ENCODE peak calls at places on chromosomes 2 and 18, in nine cellular contexts. One of them, this sample, is unnamed.

GRCh38 chr2:174336403-174337336 is 1.9 kb downstream of the SP9 start:
- DNase-seq in lower leg skin: peak
- DNase-seq in GM10248: no peak
- DNase-seq in ACHN: peak
- DNase-seq in activated CD4-positive, alpha-beta T cell treated with anti-CD3 and anti-CD28 coated beads for 48 hours: peak
- DNase-seq in sigmoid colon: no peak
- DNase-seq in brain pericyte: no peak
- DNase-seq in foreskin fibroblast: no peak
- DNase-seq in GM13976: peak
- DNase-seq in this sample: no peak

GRCh38 chr2:7888876-7889275 is 793.0 kb upstream of the ID2 start:
- DNase-seq in lower leg skin: no peak
- DNase-seq in GM13976: no peak
- DNase-seq in foreskin fibroblast: no peak
- DNase-seq in brain pericyte: no peak
- DNase-seq in sigmoid colon: no peak
- DNase-seq in GM10248: no peak
- DNase-seq in activated CD4-positive, alpha-beta T cell treated with anti-CD3 and anti-CD28 coated beads for 48 hours: no peak
- DNase-seq in ACHN: no peak
- DNase-seq in this sample: no peak

GRCh38 chr18:8176554-8176953 is 432.7 kb upstream of the RAB12 start:
- DNase-seq in ACHN: no peak
- DNase-seq in lower leg skin: no peak
- DNase-seq in GM10248: no peak
- DNase-seq in brain pericyte: no peak
- DNase-seq in activated CD4-positive, alpha-beta T cell treated with anti-CD3 and anti-CD28 coated beads for 48 hours: no peak
- DNase-seq in sigmoid colon: no peak
- DNase-seq in GM13976: no peak
- DNase-seq in foreskin fibroblast: peak
- DNase-seq in this sample: no peak

GRCh38 chr2:221323513-221323912 is 248.6 kb downstream of the EPHA4 start:
- DNase-seq in foreskin fibroblast: no peak
- DNase-seq in lower leg skin: no peak
- DNase-seq in GM10248: no peak
- DNase-seq in sigmoid colon: no peak
- DNase-seq in activated CD4-positive, alpha-beta T cell treated with anti-CD3 and anti-CD28 coated beads for 48 hours: no peak
- DNase-seq in brain pericyte: no peak
- DNase-seq in ACHN: no peak
- DNase-seq in GM13976: no peak
- DNase-seq in this sample: no peak

GRCh38 chr18:35592298-35592697 is 10.8 kb downstream of the GALNT1 start:
- DNase-seq in GM10248: peak
- DNase-seq in activated CD4-positive, alpha-beta T cell treated with anti-CD3 and anti-CD28 coated beads for 48 hours: no peak
- DNase-seq in ACHN: no peak
- DNase-seq in lower leg skin: no peak
- DNase-seq in sigmoid colon: no peak
- DNase-seq in brain pericyte: no peak
- DNase-seq in GM13976: peak
- DNase-seq in foreskin fibroblast: no peak
- DNase-seq in this sample: no peak

GRCh38 chr2:6231166-6231565 is 539.0 kb downstream of the SOX11 start:
- DNase-seq in ACHN: no peak
- DNase-seq in activated CD4-positive, alpha-beta T cell treated with anti-CD3 and anti-CD28 coated beads for 48 hours: no peak
- DNase-seq in GM10248: no peak
- DNase-seq in GM13976: no peak
- DNase-seq in foreskin fibroblast: no peak
- DNase-seq in lower leg skin: no peak
- DNase-seq in brain pericyte: peak
- DNase-seq in sigmoid colon: no peak
- DNase-seq in this sample: no peak

GRCh38 chr2:149056541-149056940 is 18.0 kb downstream of the LYPD6B start:
- DNase-seq in ACHN: no peak
- DNase-seq in activated CD4-positive, alpha-beta T cell treated with anti-CD3 and anti-CD28 coated beads for 48 hours: no peak
- DNase-seq in lower leg skin: no peak
- DNase-seq in foreskin fibroblast: no peak
- DNase-seq in sigmoid colon: no peak
- DNase-seq in GM13976: no peak
- DNase-seq in brain pericyte: no peak
- DNase-seq in GM10248: no peak
- DNase-seq in this sample: no peak

GRCh38 chr18:7735194-7735593 is 168.1 kb downstream of the PTPRM start:
- DNase-seq in ACHN: no peak
- DNase-seq in brain pericyte: no peak
- DNase-seq in activated CD4-positive, alpha-beta T cell treated with anti-CD3 and anti-CD28 coated beads for 48 hours: no peak
- DNase-seq in GM13976: no peak
- DNase-seq in foreskin fibroblast: no peak
- DNase-seq in GM10248: no peak
- DNase-seq in lower leg skin: no peak
- DNase-seq in sigmoid colon: no peak
- DNase-seq in this sample: no peak

GRCh38 chr2:28567076-28567471 is 71.2 kb downstream of the PLB1 start:
- DNase-seq in lower leg skin: no peak
- DNase-seq in activated CD4-positive, alpha-beta T cell treated with anti-CD3 and anti-CD28 coated beads for 48 hours: peak
- DNase-seq in foreskin fibroblast: peak
- DNase-seq in sigmoid colon: peak
- DNase-seq in GM10248: peak
- DNase-seq in GM13976: no peak
- DNase-seq in ACHN: no peak
- DNase-seq in brain pericyte: no peak
- DNase-seq in this sample: no peak

GRCh38 chr2:126736133-126736874 is 80.3 kb downstream of the GYPC start:
- DNase-seq in foreskin fibroblast: no peak
- DNase-seq in lower leg skin: no peak
- DNase-seq in sigmoid colon: no peak
- DNase-seq in GM13976: no peak
- DNase-seq in GM10248: no peak
- DNase-seq in activated CD4-positive, alpha-beta T cell treated with anti-CD3 and anti-CD28 coated beads for 48 hours: no peak
- DNase-seq in ACHN: no peak
- DNase-seq in brain pericyte: no peak
- DNase-seq in this sample: no peak

GRCh38 chr2:30181176-30181575 is 34.4 kb downstream of the YPEL5 start:
- DNase-seq in ACHN: no peak
- DNase-seq in activated CD4-positive, alpha-beta T cell treated with anti-CD3 and anti-CD28 coated beads for 48 hours: no peak
- DNase-seq in GM13976: no peak
- DNase-seq in lower leg skin: peak
- DNase-seq in sigmoid colon: peak
- DNase-seq in GM10248: no peak
- DNase-seq in foreskin fibroblast: no peak
- DNase-seq in brain pericyte: no peak
- DNase-seq in this sample: no peak

GRCh38 chr2:68936462-68936861 is 16.2 kb downstream of the GKN2 start:
- DNase-seq in brain pericyte: no peak
- DNase-seq in sigmoid colon: no peak
- DNase-seq in ACHN: peak
- DNase-seq in GM10248: no peak
- DNase-seq in lower leg skin: no peak
- DNase-seq in GM13976: no peak
- DNase-seq in activated CD4-positive, alpha-beta T cell treated with anti-CD3 and anti-CD28 coated beads for 48 hours: no peak
- DNase-seq in foreskin fibroblast: peak
- DNase-seq in this sample: no peak

GRCh38 chr18:62954341-62954740 is 239.0 kb downstream of the PHLPP1 start:
- DNase-seq in lower leg skin: no peak
- DNase-seq in ACHN: no peak
- DNase-seq in foreskin fibroblast: peak
- DNase-seq in GM13976: no peak
- DNase-seq in brain pericyte: no peak
- DNase-seq in GM10248: no peak
- DNase-seq in activated CD4-positive, alpha-beta T cell treated with anti-CD3 and anti-CD28 coated beads for 48 hours: no peak
- DNase-seq in sigmoid colon: no peak
- DNase-seq in this sample: no peak

GRCh38 chr18:13570856-13571495 is 155.4 kb downstream of the FAM210A start:
- DNase-seq in GM10248: no peak
- DNase-seq in foreskin fibroblast: peak
- DNase-seq in sigmoid colon: no peak
- DNase-seq in brain pericyte: no peak
- DNase-seq in lower leg skin: peak
- DNase-seq in GM13976: no peak
- DNase-seq in activated CD4-positive, alpha-beta T cell treated with anti-CD3 and anti-CD28 coated beads for 48 hours: peak
- DNase-seq in ACHN: no peak
- DNase-seq in this sample: no peak

GRCh38 chr2:99974275-99974674 is 168.1 kb downstream of the AFF3 start:
- DNase-seq in foreskin fibroblast: no peak
- DNase-seq in activated CD4-positive, alpha-beta T cell treated with anti-CD3 and anti-CD28 coated beads for 48 hours: peak
- DNase-seq in GM13976: no peak
- DNase-seq in GM10248: no peak
- DNase-seq in sigmoid colon: no peak
- DNase-seq in lower leg skin: no peak
- DNase-seq in ACHN: peak
- DNase-seq in brain pericyte: no peak
- DNase-seq in this sample: no peak

GRCh38 chr2:66269166-66269565 is 165.8 kb upstream of the MEIS1 start:
- DNase-seq in sigmoid colon: no peak
- DNase-seq in brain pericyte: no peak
- DNase-seq in GM10248: no peak
- DNase-seq in lower leg skin: no peak
- DNase-seq in GM13976: no peak
- DNase-seq in foreskin fibroblast: no peak
- DNase-seq in ACHN: no peak
- DNase-seq in activated CD4-positive, alpha-beta T cell treated with anti-CD3 and anti-CD28 coated beads for 48 hours: no peak
- DNase-seq in this sample: no peak

GRCh38 chr2:16253291-16253690 is 312.9 kb downstream of the MYCN start:
- DNase-seq in ACHN: no peak
- DNase-seq in GM13976: no peak
- DNase-seq in activated CD4-positive, alpha-beta T cell treated with anti-CD3 and anti-CD28 coated beads for 48 hours: no peak
- DNase-seq in brain pericyte: no peak
- DNase-seq in lower leg skin: no peak
- DNase-seq in sigmoid colon: no peak
- DNase-seq in GM10248: no peak
- DNase-seq in foreskin fibroblast: no peak
- DNase-seq in this sample: no peak

GRCh38 chr18:75727479-75727878 is 300.0 kb upstream of the SMIM21 start:
- DNase-seq in brain pericyte: no peak
- DNase-seq in GM10248: peak
- DNase-seq in sigmoid colon: no peak
- DNase-seq in GM13976: peak
- DNase-seq in lower leg skin: no peak
- DNase-seq in foreskin fibroblast: peak
- DNase-seq in ACHN: peak
- DNase-seq in activated CD4-positive, alpha-beta T cell treated with anti-CD3 and anti-CD28 coated beads for 48 hours: peak
- DNase-seq in this sample: peak

GRCh38 chr2:105443610-105444598 is 45.1 kb upstream of the FHL2 start:
- DNase-seq in ACHN: no peak
- DNase-seq in activated CD4-positive, alpha-beta T cell treated with anti-CD3 and anti-CD28 coated beads for 48 hours: no peak
- DNase-seq in sigmoid colon: no peak
- DNase-seq in brain pericyte: no peak
- DNase-seq in GM13976: no peak
- DNase-seq in GM10248: no peak
- DNase-seq in lower leg skin: no peak
- DNase-seq in foreskin fibroblast: no peak
- DNase-seq in this sample: no peak

GRCh38 chr18:8175486-8176061 is 433.7 kb upstream of the RAB12 start:
- DNase-seq in foreskin fibroblast: no peak
- DNase-seq in GM13976: no peak
- DNase-seq in ACHN: no peak
- DNase-seq in brain pericyte: no peak
- DNase-seq in sigmoid colon: no peak
- DNase-seq in GM10248: no peak
- DNase-seq in activated CD4-positive, alpha-beta T cell treated with anti-CD3 and anti-CD28 coated beads for 48 hours: no peak
- DNase-seq in lower leg skin: no peak
- DNase-seq in this sample: no peak

GRCh38 chr2:43178602-43179542 is 47.5 kb downstream of the ZFP36L2 start:
- DNase-seq in foreskin fibroblast: peak
- DNase-seq in brain pericyte: peak
- DNase-seq in activated CD4-positive, alpha-beta T cell treated with anti-CD3 and anti-CD28 coated beads for 48 hours: peak
- DNase-seq in sigmoid colon: peak
- DNase-seq in ACHN: peak
- DNase-seq in lower leg skin: peak
- DNase-seq in GM10248: no peak
- DNase-seq in GM13976: no peak
- DNase-seq in this sample: peak